ENCODE peak calls at places on chromosomes 12 and 14, in nine cellular contexts. N is psoas muscle, V is A673, Z is dorsolateral prefrontal cortex, U is sigmoid colon, H is left ventricle myocardium inferior, M is tibial artery, X is ovary, Q is spleen. R is an unnamed sample.

GRCh38 chr14:105143451-105144230 is 24.9 kb downstream of the JAG2 start:
- DNase-seq in H (no peak), Z (peak), N (no peak), Q (peak), X (no peak), U (peak), M (peak), V (no peak), R (no peak)

GRCh38 chr12:53538209-53538689 is 31.0 kb upstream of the NPFF start:
- DNase-seq in X (no peak), M (peak), Z (no peak), V (peak), U (peak), H (no peak), N (no peak), Q (no peak), R (no peak)

GRCh38 chr12:20627001-20627588 is 68.0 kb upstream of the SLCO1C1 start:
- DNase-seq in X (no peak), H (no peak), N (no peak), Q (no peak), Z (no peak), V (no peak), U (no peak), M (no peak), R (no peak)

GRCh38 chr14:79111963-79112362 is 941.8 kb downstream of the NRXN3 start:
- DNase-seq in V (no peak), H (no peak), Q (no peak), Z (no peak), M (no peak), U (no peak), N (no peak), X (no peak), R (no peak)

GRCh38 chr12:121767525-121768016 is 25.9 kb downstream of the RHOF start:
- DNase-seq in Q (no peak), Z (peak), U (peak), V (no peak), H (peak), M (peak), N (peak), X (no peak), R (no peak)

GRCh38 chr12:124317400-124317799 is 22.5 kb downstream of the RFLNA start:
- DNase-seq in X (no peak), U (no peak), Q (no peak), M (no peak), H (no peak), Z (no peak), V (no peak), N (no peak), R (no peak)

GRCh38 chr14:97273540-97273939 is 476.4 kb downstream of the VRK1 start:
- DNase-seq in U (no peak), M (no peak), H (no peak), N (no peak), X (no peak), Q (no peak), V (no peak), Z (no peak), R (no peak)

GRCh38 chr12:121793501-121793835 is at the start of gene RHOF:
- DNase-seq in V (no peak), Q (peak), Z (no peak), M (no peak), H (peak), U (no peak), X (peak), N (no peak), R (no peak)

GRCh38 chr12:106126441-106127288 is 12.1 kb downstream of the NUAK1 start:
- DNase-seq in N (no peak), M (no peak), X (no peak), Z (no peak), U (peak), H (no peak), Q (no peak), V (no peak), R (peak)

GRCh38 chr14:68976160-68977067 is 2.7 kb downstream of the ACTN1 start:
- DNase-seq in N (peak), H (peak), Q (peak), X (peak), V (no peak), Z (no peak), M (peak), U (peak), R (no peak)

GRCh38 chr12:15774819-15775218 is 14.4 kb downstream of the EPS8 start:
- DNase-seq in U (no peak), M (no peak), X (no peak), N (no peak), V (peak), Z (no peak), Q (no peak), H (no peak), R (no peak)

GRCh38 chr12:6229823-6230222 is 29.6 kb downstream of the CD9 start:
- DNase-seq in U (peak), Q (peak), N (peak), Z (peak), H (peak), X (no peak), V (no peak), M (peak), R (peak)

GRCh38 chr12:118980407-118981014 is 830 bp upstream of the SRRM4 start:
- DNase-seq in N (no peak), V (no peak), X (no peak), M (no peak), H (no peak), Z (peak), U (no peak), Q (no peak), R (no peak)

GRCh38 chr12:118982308-118982707 is 967 bp downstream of the SRRM4 start:
- DNase-seq in Z (peak), Q (no peak), V (no peak), H (no peak), X (no peak), U (no peak), M (no peak), N (no peak), R (no peak)

GRCh38 chr12:118983147-118983824 is 1.9 kb downstream of the SRRM4 start:
- DNase-seq in N (no peak), H (no peak), Z (no peak), M (no peak), Q (no peak), V (no peak), X (no peak), U (no peak), R (no peak)

GRCh38 chr12:118981285-118982201 is at the start of gene SRRM4:
- DNase-seq in H (no peak), M (no peak), Q (no peak), V (peak), N (peak), U (no peak), Z (peak), X (no peak), R (no peak)

GRCh38 chr12:118979763-118980406 is 1.5 kb upstream of the SRRM4 start:
- DNase-seq in U (no peak), M (no peak), H (no peak), V (peak), Q (no peak), N (no peak), Z (peak), X (no peak), R (no peak)
- H3K27ac ChIP-seq in U (no peak), M (no peak), H (no peak), V (no peak), Q (no peak), N (no peak), Z (peak), X (no peak), R (no peak)

GRCh38 chr14:52878469-52878868 is 72.4 kb downstream of the FERMT2 start:
- DNase-seq in N (no peak), H (no peak), M (no peak), X (no peak), Z (no peak), V (no peak), Q (no peak), U (no peak), R (no peak)
- TF ChIP-seq CTCF in N (no peak), H (no peak), M (no peak), X (no peak), Z (no peak), V (no peak), Q (no peak), U (no peak), R (no peak)

GRCh38 chr12:95653761-95654546 is 102.7 kb upstream of the USP44 start:
- DNase-seq in Z (no peak), Q (no peak), V (no peak), H (no peak), X (no peak), N (peak), U (no peak), M (no peak), R (peak)
- H3K27ac ChIP-seq in Z (peak), Q (peak), V (no peak), H (peak), X (no peak), N (peak), U (peak), M (peak), R (peak)

DNA sequence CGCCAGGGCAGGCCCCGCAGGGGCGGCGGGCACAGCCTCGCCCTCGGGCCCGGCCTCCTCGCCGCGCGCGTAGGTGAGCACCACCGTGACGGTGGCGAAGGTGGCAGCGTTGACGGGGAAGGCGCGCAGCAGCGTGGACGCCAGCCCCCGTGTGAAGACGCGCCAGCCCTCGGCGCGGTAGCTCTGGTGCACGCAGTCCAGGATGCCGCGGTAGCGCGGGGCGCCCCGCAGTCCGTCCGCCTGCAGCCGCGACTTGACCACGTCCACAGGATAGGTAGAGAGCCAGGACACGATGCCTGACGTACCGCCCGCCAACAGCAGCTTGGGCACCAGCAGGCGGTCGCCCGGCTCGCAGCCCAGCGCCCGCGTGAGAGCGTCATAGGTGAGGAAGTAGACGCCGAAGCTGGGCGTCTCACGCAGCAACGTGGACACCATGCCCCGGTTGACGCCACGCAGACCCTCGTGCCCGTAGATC is 13.9 kb downstream of the SLC25A29 start:
- DNase-seq in X (no peak), U (no peak), Z (no peak), V (no peak), N (no peak), H (no peak), Q (peak), M (peak), R (peak)
- TF ChIP-seq CTCF in X (no peak), U (no peak), Z (no peak), V (no peak), N (no peak), H (no peak), Q (no peak), M (no peak), R (no peak)

GRCh38 chr12:48768147-48768546 is 20.7 kb downstream of the ADCY6 start:
- DNase-seq in Q (no peak), Z (no peak), U (no peak), V (no peak), H (no peak), X (no peak), N (no peak), M (no peak), R (no peak)
- H3K27ac ChIP-seq in Q (no peak), Z (no peak), U (no peak), V (no peak), H (peak), X (no peak), N (no peak), M (no peak), R (no peak)

DNA sequence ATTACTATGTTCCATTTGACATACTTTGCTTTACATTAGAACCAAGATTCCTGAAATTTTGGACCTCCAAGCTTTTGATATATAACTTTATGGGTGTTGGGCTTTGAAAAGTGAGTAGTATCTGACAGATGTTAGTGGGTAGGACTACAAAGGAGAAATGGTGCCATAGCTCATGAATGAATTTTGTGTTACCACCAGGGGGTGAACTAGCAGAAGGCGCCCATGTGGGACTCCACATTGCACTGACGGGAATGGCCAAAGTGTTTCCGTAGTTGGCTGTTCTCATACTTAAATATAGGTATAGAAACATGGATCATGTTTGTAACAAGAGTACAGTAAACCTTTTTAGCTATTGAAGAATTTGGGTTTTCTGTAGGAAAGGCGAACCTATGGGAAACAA is 337.5 kb downstream of the FLRT2 start:
- DNase-seq in H (no peak), N (no peak), Q (no peak), U (no peak), Z (no peak), V (peak), X (no peak), M (no peak), R (no peak)
- TF ChIP-seq CTCF in H (no peak), N (no peak), Q (no peak), U (no peak), Z (no peak), V (peak), X (no peak), M (no peak), R (no peak)

R was measured in gastrocnemius medialis.